ENCODE peak calls at places on chromosomes 4 and X, in five cellular contexts. J, H, C, V and D are unnamed samples.

GRCh38 chr4:140186651-140187315 is 32.8 kb upstream of the MAML3 start:
- DNase-seq in J (peak), H (no peak), C (no peak), V (peak), D (no peak)

GRCh38 chr4:90318208-90318607 is 191.0 kb downstream of the CCSER1 start:
- DNase-seq in J (peak), H (no peak), C (no peak), V (no peak), D (no peak)

GRCh38 chr4:165506780-165507305 is 128.0 kb downstream of the CPE start:
- DNase-seq in J (peak), H (no peak), C (no peak), V (no peak), D (no peak)

GRCh38 chrX:133746593-133746992 is 238.8 kb downstream of the GPC3 start:
- DNase-seq in J (no peak), H (no peak), C (no peak), V (no peak), D (no peak)

GRCh38 chr4:153763404-153763803 is 3.6 kb upstream of the RNF175 start:
- DNase-seq in J (peak), H (no peak), C (no peak), V (no peak), D (no peak)

GRCh38 chr4:118968006-118968405 is 79.4 kb downstream of the SYNPO2 start:
- DNase-seq in J (peak), H (peak), C (peak), V (no peak), D (no peak)

GRCh38 chr4:186724048-186724860 is 598 bp upstream of the FAT1 start:
- DNase-seq in J (peak), H (peak), C (no peak), V (peak), D (no peak)

GRCh38 chr4:85720736-85721135 is 245.8 kb downstream of the ARHGAP24 start:
- DNase-seq in J (peak), H (no peak), C (no peak), V (no peak), D (no peak)

GRCh38 chrX:11351375-11352295 is 58.4 kb downstream of the AMELX start:
- DNase-seq in J (no peak), H (peak), C (no peak), V (peak), D (no peak)

GRCh38 chr4:129342820-129343219 is 246.9 kb downstream of the C4orf33 start:
- DNase-seq in J (peak), H (no peak), C (no peak), V (no peak), D (no peak)

GRCh38 chr4:129570326-129570725 is 474.4 kb downstream of the C4orf33 start:
- DNase-seq in J (no peak), H (no peak), C (no peak), V (no peak), D (no peak)

GRCh38 chr4:48225368-48226141 is 44.1 kb downstream of the TEC start:
- DNase-seq in J (no peak), H (no peak), C (no peak), V (no peak), D (no peak)

GRCh38 chr4:183118585-183118984 is 19.5 kb downstream of the WWC2 start:
- DNase-seq in J (peak), H (no peak), C (no peak), V (no peak), D (no peak)

GRCh38 chrX:56745019-56745418 is 16.0 kb downstream of the NBDY start:
- DNase-seq in J (peak), H (no peak), C (no peak), V (no peak), D (no peak)

GRCh38 chrX:119688856-119689455 is 4.0 kb downstream of the SEPTIN6 start:
- DNase-seq in J (no peak), H (no peak), C (no peak), V (no peak), D (peak)

GRCh38 chrX:46953597-46953996 is 41.4 kb downstream of the JADE3 start:
- DNase-seq in J (no peak), H (no peak), C (no peak), V (no peak), D (no peak)

GRCh38 chr4:67366341-67366861 is 178.9 kb downstream of the CENPC start:
- DNase-seq in J (no peak), H (no peak), C (no peak), V (no peak), D (no peak)

GRCh38 chrX:49269768-49270248 is at the start of gene PPP1R3F:
- DNase-seq in J (no peak), H (peak), C (no peak), V (no peak), D (no peak)

GRCh38 chr4:169184236-169184635 is 86.5 kb downstream of the SH3RF1 start:
- DNase-seq in J (no peak), H (no peak), C (no peak), V (no peak), D (no peak)

GRCh38 chr4:143341186-143341755 is 4.6 kb downstream of the GAB1 start:
- DNase-seq in J (no peak), H (no peak), C (no peak), V (no peak), D (no peak)

GRCh38 chrX:27735914-27736313 is 71.9 kb upstream of the MAGEB10 start:
- DNase-seq in J (no peak), H (no peak), C (no peak), V (no peak), D (no peak)

GRCh38 chr4:71554025-71554424 is 215.2 kb downstream of the SLC4A4 start:
- DNase-seq in J (no peak), H (no peak), C (no peak), V (no peak), D (no peak)

GRCh38 chr4:182697094-182697493 is 220.1 kb downstream of the DCTD start:
- DNase-seq in J (no peak), H (no peak), C (no peak), V (no peak), D (no peak)

GRCh38 chrX:107686792-107687191 is 58.5 kb downstream of the PRPS1 start:
- DNase-seq in J (no peak), H (no peak), C (no peak), V (no peak), D (no peak)

GRCh38 chr4:159360549-159360948 is 257.7 kb downstream of the RAPGEF2 start:
- DNase-seq in J (peak), H (no peak), C (no peak), V (no peak), D (no peak)

GRCh38 chr4:17817027-17817426 is 6.2 kb downstream of the NCAPG start:
- DNase-seq in J (peak), H (no peak), C (peak), V (peak), D (no peak)

GRCh38 chrX:137565921-137566745 is at the start of gene ZIC3:
- DNase-seq in J (peak), H (peak), C (no peak), V (peak), D (no peak)

GRCh38 chrX:142978130-142978684 is 47.5 kb upstream of the SPANXN4 start:
- DNase-seq in J (no peak), H (no peak), C (peak), V (no peak), D (no peak)

GRCh38 chr4:37892641-37893040 is 1.8 kb downstream of the TBC1D1 start:
- DNase-seq in J (no peak), H (no peak), C (peak), V (no peak), D (no peak)